ENCODE peak calls at places on chromosomes 6 and 20, in ten cellular contexts. One of them, this sample, is unnamed.
A peak's percentile ranks its signal among the peaks of the same experiment; 100 is the strongest.

GRCh38 chr20:48164566-48165400 is 379.5 kb upstream of the SULF2 start:
- DNase-seq in hepatocyte: no peak
- DNase-seq in uterus: no peak
- DNase-seq in neural progenitor cell: no peak
- DNase-seq in left ventricle myocardium inferior: no peak
- DNase-seq in CD8-positive, alpha-beta T cell: no peak
- DNase-seq in A549: no peak
- DNase-seq in endothelial cell of umbilical vein: no peak
- DNase-seq in HepG2: no peak
- DNase-seq in AG04450: no peak
- DNase-seq in this sample: no peak

GRCh38 chr6:1271071-1271763 is 40.7 kb upstream of the FOXQ1 start:
- DNase-seq in neural progenitor cell: no peak
- DNase-seq in uterus: no peak
- DNase-seq in endothelial cell of umbilical vein: no peak
- DNase-seq in HepG2: no peak
- DNase-seq in AG04450: no peak
- DNase-seq in hepatocyte: no peak
- DNase-seq in CD8-positive, alpha-beta T cell: no peak
- DNase-seq in A549: no peak
- DNase-seq in left ventricle myocardium inferior: no peak
- DNase-seq in this sample: no peak

GRCh38 chr6:113221850-113222249 is 635.3 kb upstream of the MARCKS start:
- DNase-seq in A549: no peak
- DNase-seq in endothelial cell of umbilical vein: no peak
- DNase-seq in HepG2: no peak
- DNase-seq in AG04450: no peak
- DNase-seq in CD8-positive, alpha-beta T cell: no peak
- DNase-seq in hepatocyte: no peak
- DNase-seq in left ventricle myocardium inferior: no peak
- DNase-seq in uterus: no peak
- DNase-seq in neural progenitor cell: no peak
- DNase-seq in this sample: no peak

GRCh38 chr6:31663961-31664789 is 622 bp downstream of the GPANK1 start:
- DNase-seq in AG04450: no peak
- DNase-seq in A549: no peak
- DNase-seq in hepatocyte: peak; percentile 44
- DNase-seq in neural progenitor cell: no peak
- DNase-seq in CD8-positive, alpha-beta T cell: no peak
- DNase-seq in endothelial cell of umbilical vein: peak; percentile 51
- DNase-seq in left ventricle myocardium inferior: no peak
- DNase-seq in HepG2: no peak
- DNase-seq in uterus: peak; percentile 64
- DNase-seq in this sample: peak; percentile 73

GRCh38 chr6:125871365-125871764 is 80.6 kb downstream of the NCOA7 start:
- DNase-seq in CD8-positive, alpha-beta T cell: no peak
- DNase-seq in HepG2: no peak
- DNase-seq in AG04450: no peak
- DNase-seq in left ventricle myocardium inferior: no peak
- DNase-seq in uterus: no peak
- DNase-seq in neural progenitor cell: no peak
- DNase-seq in hepatocyte: no peak
- DNase-seq in endothelial cell of umbilical vein: no peak
- DNase-seq in A549: no peak
- DNase-seq in this sample: no peak

GRCh38 chr6:105560611-105561066 is 157.8 kb upstream of the PREP start:
- DNase-seq in uterus: no peak
- DNase-seq in left ventricle myocardium inferior: no peak
- DNase-seq in AG04450: no peak
- DNase-seq in neural progenitor cell: no peak
- DNase-seq in endothelial cell of umbilical vein: no peak
- DNase-seq in HepG2: no peak
- DNase-seq in hepatocyte: no peak
- DNase-seq in A549: no peak
- DNase-seq in CD8-positive, alpha-beta T cell: no peak
- DNase-seq in this sample: peak; percentile 40

GRCh38 chr20:47201074-47201730 is 155.3 kb downstream of the ZMYND8 start:
- DNase-seq in hepatocyte: no peak
- DNase-seq in A549: no peak
- DNase-seq in uterus: no peak
- DNase-seq in CD8-positive, alpha-beta T cell: no peak
- DNase-seq in left ventricle myocardium inferior: no peak
- DNase-seq in endothelial cell of umbilical vein: no peak
- DNase-seq in neural progenitor cell: no peak
- DNase-seq in AG04450: no peak
- DNase-seq in HepG2: peak; percentile 41
- DNase-seq in this sample: no peak

GRCh38 chr20:32743237-32744112 is at the start of gene COMMD7:
- DNase-seq in neural progenitor cell: peak; percentile 75
- DNase-seq in left ventricle myocardium inferior: peak; percentile 66
- DNase-seq in AG04450: no peak
- DNase-seq in HepG2: peak; percentile 50
- DNase-seq in A549: no peak
- DNase-seq in CD8-positive, alpha-beta T cell: peak; percentile 65
- DNase-seq in uterus: no peak
- DNase-seq in endothelial cell of umbilical vein: peak; percentile 57
- DNase-seq in hepatocyte: peak; percentile 83
- DNase-seq in this sample: no peak

GRCh38 chr6:139510040-139510815 is 135.8 kb upstream of the CITED2 start:
- DNase-seq in uterus: no peak
- DNase-seq in HepG2: no peak
- DNase-seq in endothelial cell of umbilical vein: no peak
- DNase-seq in A549: no peak
- DNase-seq in AG04450: no peak
- DNase-seq in CD8-positive, alpha-beta T cell: no peak
- DNase-seq in neural progenitor cell: no peak
- DNase-seq in hepatocyte: no peak
- DNase-seq in left ventricle myocardium inferior: peak; percentile 33
- DNase-seq in this sample: no peak

GRCh38 chr6:131733376-131734016 is 22.7 kb upstream of the CTAGE9 start:
- DNase-seq in A549: no peak
- DNase-seq in left ventricle myocardium inferior: no peak
- DNase-seq in uterus: peak; percentile 41
- DNase-seq in CD8-positive, alpha-beta T cell: no peak
- DNase-seq in endothelial cell of umbilical vein: peak; percentile 28
- DNase-seq in AG04450: no peak
- DNase-seq in hepatocyte: no peak
- DNase-seq in HepG2: no peak
- DNase-seq in neural progenitor cell: no peak
- DNase-seq in this sample: no peak

GRCh38 chr6:81934936-81935335 is 182.5 kb upstream of the TENT5A start:
- DNase-seq in hepatocyte: no peak
- DNase-seq in HepG2: no peak
- DNase-seq in uterus: no peak
- DNase-seq in neural progenitor cell: no peak
- DNase-seq in left ventricle myocardium inferior: no peak
- DNase-seq in AG04450: no peak
- DNase-seq in CD8-positive, alpha-beta T cell: no peak
- DNase-seq in endothelial cell of umbilical vein: no peak
- DNase-seq in A549: no peak
- DNase-seq in this sample: no peak

GRCh38 chr6:89596484-89596883 is 42.1 kb downstream of the LYRM2 start:
- DNase-seq in CD8-positive, alpha-beta T cell: no peak
- DNase-seq in HepG2: no peak
- DNase-seq in hepatocyte: no peak
- DNase-seq in endothelial cell of umbilical vein: no peak
- DNase-seq in left ventricle myocardium inferior: no peak
- DNase-seq in A549: no peak
- DNase-seq in neural progenitor cell: no peak
- DNase-seq in AG04450: no peak
- DNase-seq in uterus: no peak
- DNase-seq in this sample: no peak

GRCh38 chr6:89596056-89596455 is 42.5 kb downstream of the LYRM2 start:
- DNase-seq in hepatocyte: no peak
- DNase-seq in uterus: no peak
- DNase-seq in neural progenitor cell: no peak
- DNase-seq in A549: no peak
- DNase-seq in AG04450: no peak
- DNase-seq in endothelial cell of umbilical vein: no peak
- DNase-seq in CD8-positive, alpha-beta T cell: no peak
- DNase-seq in left ventricle myocardium inferior: no peak
- DNase-seq in HepG2: no peak
- DNase-seq in this sample: no peak

GRCh38 chr6:89597372-89597771 is 41.2 kb downstream of the LYRM2 start:
- DNase-seq in left ventricle myocardium inferior: no peak
- DNase-seq in HepG2: no peak
- DNase-seq in hepatocyte: no peak
- DNase-seq in A549: no peak
- DNase-seq in AG04450: no peak
- DNase-seq in neural progenitor cell: no peak
- DNase-seq in endothelial cell of umbilical vein: no peak
- DNase-seq in uterus: no peak
- DNase-seq in CD8-positive, alpha-beta T cell: no peak
- DNase-seq in this sample: no peak

GRCh38 chr6:89599727-89600126 is 38.8 kb downstream of the LYRM2 start:
- DNase-seq in CD8-positive, alpha-beta T cell: no peak
- DNase-seq in A549: no peak
- DNase-seq in AG04450: no peak
- DNase-seq in endothelial cell of umbilical vein: no peak
- DNase-seq in uterus: no peak
- DNase-seq in neural progenitor cell: no peak
- DNase-seq in hepatocyte: no peak
- DNase-seq in left ventricle myocardium inferior: peak; percentile 34
- DNase-seq in HepG2: no peak
- DNase-seq in this sample: no peak

DNA sequence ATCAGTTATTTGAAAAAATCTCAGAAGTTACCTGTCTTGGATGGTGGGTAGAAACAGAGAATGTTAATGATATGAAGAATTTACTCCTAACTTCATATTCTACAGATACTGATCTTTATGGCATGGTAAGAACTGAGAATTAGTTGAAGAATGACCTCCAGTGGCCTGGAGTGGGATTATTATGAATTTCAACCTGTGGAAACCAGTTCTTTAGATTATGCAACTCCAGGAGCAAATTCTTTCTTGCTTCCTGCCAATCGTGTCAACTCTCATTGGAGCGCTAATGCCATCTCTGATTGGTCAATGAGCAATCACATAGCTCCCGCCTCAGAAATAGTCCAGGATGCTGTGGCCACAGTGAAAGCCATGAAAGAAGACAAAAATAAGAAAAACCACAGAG is 40.6 kb downstream of the LYRM2 start:
- DNase-seq in CD8-positive, alpha-beta T cell: no peak
- DNase-seq in HepG2: peak; percentile 64
- DNase-seq in hepatocyte: peak; percentile 76
- DNase-seq in A549: peak; percentile 17
- DNase-seq in neural progenitor cell: no peak
- DNase-seq in AG04450: no peak
- DNase-seq in endothelial cell of umbilical vein: peak; percentile 11
- DNase-seq in left ventricle myocardium inferior: no peak
- DNase-seq in uterus: no peak
- DNase-seq in this sample: peak; percentile 91
- TF ChIP-seq CTCF in CD8-positive, alpha-beta T cell: no peak
- TF ChIP-seq CTCF in HepG2: peak; percentile 53
- TF ChIP-seq CTCF in hepatocyte: peak; percentile 46
- TF ChIP-seq CTCF in A549: no peak
- TF ChIP-seq CTCF in neural progenitor cell: peak; percentile 21
- TF ChIP-seq CTCF in AG04450: no peak
- TF ChIP-seq CTCF in endothelial cell of umbilical vein: peak; percentile 1
- TF ChIP-seq CTCF in left ventricle myocardium inferior: peak; percentile 29
- TF ChIP-seq CTCF in uterus: peak; percentile 8
- TF ChIP-seq CTCF in this sample: peak; percentile 12

DNA sequence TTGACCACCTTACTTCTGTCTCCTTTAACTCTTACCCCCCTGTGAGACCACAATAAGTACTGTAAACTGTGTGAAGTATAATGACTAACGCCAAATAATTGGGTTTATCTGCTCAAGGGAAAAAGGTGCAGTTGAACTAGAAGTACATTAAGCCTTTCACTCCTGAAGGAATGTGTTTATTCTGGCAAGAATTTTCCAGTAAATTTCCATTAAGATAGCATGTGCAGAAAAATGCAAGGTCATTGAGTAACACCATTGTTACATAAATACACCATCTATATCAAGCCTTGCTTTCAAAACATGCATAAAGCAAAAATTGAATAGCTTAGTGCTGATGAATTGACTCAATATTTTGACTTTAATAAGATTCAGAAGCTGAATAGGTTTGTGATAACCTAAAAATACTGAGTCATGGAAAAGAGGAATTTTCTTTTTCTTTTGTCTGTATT is 65.4 kb downstream of the ARHGAP18 start:
- DNase-seq in left ventricle myocardium inferior: no peak
- DNase-seq in uterus: no peak
- DNase-seq in AG04450: no peak
- DNase-seq in HepG2: peak; percentile 85
- DNase-seq in hepatocyte: no peak
- DNase-seq in CD8-positive, alpha-beta T cell: no peak
- DNase-seq in endothelial cell of umbilical vein: peak; percentile 96
- DNase-seq in neural progenitor cell: no peak
- DNase-seq in A549: no peak
- DNase-seq in this sample: no peak
- H3K27ac ChIP-seq in left ventricle myocardium inferior: peak overlapping the region; percentile 67
- H3K27ac ChIP-seq in uterus: peak overlapping the region; percentile 29
- H3K27ac ChIP-seq in AG04450: no peak overlapping the region
- H3K27ac ChIP-seq in HepG2: peak overlapping the region; percentile 68
- H3K27ac ChIP-seq in hepatocyte: peak overlapping the region; percentile 61
- H3K27ac ChIP-seq in CD8-positive, alpha-beta T cell: no peak overlapping the region
- H3K27ac ChIP-seq in endothelial cell of umbilical vein: peak overlapping the region; percentile 98
- H3K27ac ChIP-seq in neural progenitor cell: no peak overlapping the region
- H3K27ac ChIP-seq in A549: peak overlapping the region; percentile 91
- H3K27ac ChIP-seq in this sample: no peak overlapping the region

GRCh38 chr6:84581494-84582259 is 182.7 kb downstream of the TBX18 start:
- DNase-seq in left ventricle myocardium inferior: no peak
- DNase-seq in neural progenitor cell: no peak
- DNase-seq in uterus: no peak
- DNase-seq in hepatocyte: no peak
- DNase-seq in HepG2: no peak
- DNase-seq in AG04450: peak; percentile 8
- DNase-seq in endothelial cell of umbilical vein: no peak
- DNase-seq in A549: no peak
- DNase-seq in CD8-positive, alpha-beta T cell: no peak
- DNase-seq in this sample: no peak
- TF ChIP-seq CTCF in left ventricle myocardium inferior: no peak
- TF ChIP-seq CTCF in neural progenitor cell: no peak
- TF ChIP-seq CTCF in uterus: no peak
- TF ChIP-seq CTCF in hepatocyte: no peak
- TF ChIP-seq CTCF in HepG2: no peak
- TF ChIP-seq CTCF in AG04450: no peak
- TF ChIP-seq CTCF in endothelial cell of umbilical vein: no peak
- TF ChIP-seq CTCF in A549: no peak
- TF ChIP-seq CTCF in CD8-positive, alpha-beta T cell: no peak
- TF ChIP-seq CTCF in this sample: no peak

DNA sequence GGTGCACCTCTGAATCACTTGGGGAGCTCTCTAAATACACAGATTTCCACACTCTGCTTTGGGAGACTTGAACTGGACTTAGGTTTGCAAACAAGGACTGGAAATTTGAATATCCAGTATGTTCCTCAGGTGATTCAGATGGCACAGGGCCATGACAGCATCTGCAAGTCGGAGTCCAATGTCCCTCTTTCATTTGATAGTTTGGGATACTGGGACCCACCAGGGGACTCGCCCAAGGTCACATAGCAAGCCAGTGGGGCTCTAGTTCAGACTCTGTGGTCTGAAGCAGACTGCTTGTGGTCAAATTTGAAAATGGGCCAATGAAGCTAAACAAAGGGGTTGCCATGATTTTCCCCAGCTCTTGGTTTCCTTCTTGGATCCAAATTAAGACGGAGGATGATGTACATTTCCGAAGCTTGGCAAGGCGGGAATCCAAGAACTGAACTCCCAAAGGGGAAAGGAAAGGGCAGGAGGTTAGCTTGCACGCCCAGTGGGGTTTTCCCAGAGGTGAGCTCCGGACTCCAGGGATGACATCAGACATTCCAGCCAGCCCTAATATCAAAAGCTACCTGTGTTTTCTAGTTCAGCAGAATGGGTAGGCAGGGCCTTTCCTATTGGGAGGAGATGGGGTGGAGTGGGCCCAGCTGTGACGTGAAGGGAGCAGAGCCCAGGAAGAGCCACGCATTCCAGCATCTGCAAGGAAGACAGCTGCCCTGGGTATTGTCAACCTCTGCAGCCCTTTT is 3.4 kb upstream of the SYS1 start:
- DNase-seq in hepatocyte: peak; percentile 65
- DNase-seq in neural progenitor cell: peak; percentile 53
- DNase-seq in left ventricle myocardium inferior: no peak
- DNase-seq in A549: no peak
- DNase-seq in CD8-positive, alpha-beta T cell: no peak
- DNase-seq in endothelial cell of umbilical vein: peak; percentile 67
- DNase-seq in uterus: peak; percentile 65
- DNase-seq in AG04450: no peak
- DNase-seq in HepG2: peak; percentile 82
- DNase-seq in this sample: peak; percentile 96
- H3K27ac ChIP-seq in hepatocyte: peak overlapping the region; percentile 95
- H3K27ac ChIP-seq in neural progenitor cell: no peak overlapping the region
- H3K27ac ChIP-seq in left ventricle myocardium inferior: peak overlapping the region; percentile 93
- H3K27ac ChIP-seq in A549: peak overlapping the region; percentile 16
- H3K27ac ChIP-seq in CD8-positive, alpha-beta T cell: no peak overlapping the region
- H3K27ac ChIP-seq in endothelial cell of umbilical vein: peak overlapping the region; percentile 91
- H3K27ac ChIP-seq in uterus: peak overlapping the region; percentile 81
- H3K27ac ChIP-seq in AG04450: peak overlapping the region; percentile 57
- H3K27ac ChIP-seq in HepG2: peak overlapping the region; percentile 57
- H3K27ac ChIP-seq in this sample: peak overlapping the region; percentile 83